ENCODE peak calls at places on chromosome 14, in eight cellular contexts. M is GM03348; Z is KBM-7; Y is Panc1; D is CD4-positive, alpha-beta T cell; O is fibroblast of the conjunctiva; U is frontal cortex; C is CD8-positive, alpha-beta memory T cell. H is an unnamed sample.
A peak's percentile ranks its signal among the peaks of the same experiment; 100 is the strongest.

GRCh38 chr14:90671835-90672234 is 144.4 kb downstream of the TTC7B start:
- DNase-seq in M (no peak), Z (no peak), Y (no peak), D (no peak), O (no peak), U (no peak), C (no peak), H (no peak)

GRCh38 chr14:88866305-88866704 is 41.9 kb downstream of the TTC8 start:
- DNase-seq in M (no peak), Z (no peak), Y (no peak), D (no peak), O (no peak), U (no peak), C (no peak), H (no peak)

GRCh38 chr14:99667821-99668220 is 16.3 kb upstream of the CYP46A1 start:
- DNase-seq in M (no peak), Z (peak; percentile 39), Y (no peak), D (no peak), O (no peak), U (no peak), C (no peak), H (no peak)

GRCh38 chr14:68089146-68089715 is 269.7 kb downstream of the RAD51B start:
- DNase-seq in M (no peak), Z (no peak), Y (peak; percentile 42), D (no peak), O (no peak), U (peak; percentile 30), C (no peak), H (no peak)

GRCh38 chr14:51554339-51554920 is 97.3 kb upstream of the FRMD6 start:
- DNase-seq in M (peak; percentile 78), Z (no peak), Y (no peak), D (no peak), O (no peak), U (no peak), C (no peak), H (no peak)

GRCh38 chr14:88632512-88632911 is 69.7 kb downstream of the ZC3H14 start:
- DNase-seq in M (no peak), Z (no peak), Y (no peak), D (no peak), O (no peak), U (no peak), C (no peak), H (no peak)

GRCh38 chr14:52553002-52553670 is 500 bp downstream of the GPR137C start:
- DNase-seq in M (peak; percentile 33), Z (peak; percentile 29), Y (no peak), D (peak; percentile 30), O (no peak), U (peak; percentile 28), C (no peak), H (no peak)

GRCh38 chr14:23326491-23327332 is 5.5 kb downstream of the PABPN1 start:
- DNase-seq in M (no peak), Z (no peak), Y (no peak), D (no peak), O (no peak), U (no peak), C (no peak), H (no peak)

GRCh38 chr14:96888158-96888557 is 91.0 kb downstream of the VRK1 start:
- DNase-seq in M (no peak), Z (no peak), Y (no peak), D (no peak), O (no peak), U (no peak), C (no peak), H (no peak)

GRCh38 chr14:92586001-92586947 is 72.7 kb downstream of the RIN3 start:
- DNase-seq in M (peak; percentile 84), Z (peak; percentile 77), Y (no peak), D (no peak), O (peak; percentile 28), U (peak; percentile 23), C (peak; percentile 78), H (no peak)

GRCh38 chr14:55351111-55351510 is 60.5 kb downstream of the ATG14 start:
- DNase-seq in M (no peak), Z (no peak), Y (no peak), D (no peak), O (no peak), U (no peak), C (no peak), H (no peak)

GRCh38 chr14:74243051-74243450 is 3.8 kb downstream of the VSX2 start:
- DNase-seq in M (no peak), Z (no peak), Y (no peak), D (no peak), O (no peak), U (no peak), C (no peak), H (no peak)

GRCh38 chr14:33765251-33765650 is 185.6 kb downstream of the EGLN3 start:
- DNase-seq in M (no peak), Z (peak; percentile 3), Y (no peak), D (no peak), O (no peak), U (no peak), C (no peak), H (no peak)

GRCh38 chr14:99575043-99576023 is 28.7 kb downstream of the CCDC85C start:
- DNase-seq in M (peak; percentile 38), Z (peak; percentile 24), Y (no peak), D (no peak), O (no peak), U (no peak), C (no peak), H (no peak)

GRCh38 chr14:90580381-90581335 is 183.8 kb downstream of the CALM1 start:
- DNase-seq in M (no peak), Z (no peak), Y (no peak), D (no peak), O (no peak), U (no peak), C (no peak), H (no peak)

GRCh38 chr14:94239416-94239815 is 53.7 kb downstream of the SERPINA10 start:
- DNase-seq in M (no peak), Z (no peak), Y (no peak), D (no peak), O (no peak), U (no peak), C (no peak), H (no peak)

GRCh38 chr14:49770212-49770817 is 2.4 kb downstream of the KLHDC2 start:
- DNase-seq in M (peak; percentile 11), Z (no peak), Y (no peak), D (no peak), O (no peak), U (no peak), C (no peak), H (no peak)

H was measured in activated T-helper 9 cell treated with anti-CD3 and anti-CD28 coated beads, Interleukin-2, amount 50 U/mL, for 16 hours.